ENCODE peak calls at places on chromosomes 16 and 17, in six cellular contexts. W, D, U, B, R and Q are unnamed samples.

GRCh38 chr17:74760404-74761105 is 12.1 kb downstream of the NHERF1 start:
- DNase-seq in D (no peak), R (no peak), U (no peak), W (no peak), B (no peak), Q (no peak)

GRCh38 chr16:79476580-79476979 is 124.0 kb downstream of the MAF start:
- DNase-seq in U (no peak), R (no peak), D (no peak), B (no peak), W (no peak), Q (no peak)

GRCh38 chr17:50028207-50029120 is 27.4 kb upstream of the ITGA3 start:
- DNase-seq in W (no peak), U (peak; percentile 83), B (no peak), R (peak; percentile 70), D (peak; percentile 100), Q (peak; percentile 45)

GRCh38 chr17:41904242-41904841 is 14.4 kb downstream of the ACLY start:
- DNase-seq in U (no peak), D (no peak), W (no peak), R (no peak), B (no peak), Q (no peak)

GRCh38 chr16:2339521-2340484 is 725 bp downstream of the ABCA3 start:
- DNase-seq in B (peak; percentile 34), R (peak; percentile 54), U (peak; percentile 66), D (peak; percentile 47), W (no peak), Q (peak; percentile 65)

GRCh38 chr17:4097165-4097960 is 45.5 kb downstream of the ZZEF1 start:
- DNase-seq in R (no peak), W (no peak), D (no peak), U (no peak), B (no peak), Q (no peak)

GRCh38 chr17:2693561-2694380 is 17.8 kb downstream of the CLUH start:
- DNase-seq in R (no peak), B (no peak), D (no peak), W (no peak), U (no peak), Q (no peak)

GRCh38 chr17:81682565-81683207 is 911 bp downstream of the ARL16 start:
- DNase-seq in U (no peak), R (peak; percentile 51), W (no peak), B (no peak), D (no peak), Q (no peak)

GRCh38 chr16:87350681-87351319 is 32.8 kb downstream of the FBXO31 start:
- DNase-seq in R (peak; percentile 80), U (no peak), B (no peak), W (no peak), D (no peak), Q (no peak)

GRCh38 chr16:84505249-84506156 is 1.0 kb upstream of the MEAK7 start:
- DNase-seq in B (no peak), D (no peak), W (no peak), R (no peak), U (no peak), Q (no peak)
- H3K4me3 ChIP-seq in B (peak overlapping the region; percentile 77), D (peak overlapping the region; percentile 49), W (peak overlapping the region; percentile 98), R (peak overlapping the region; percentile 53), U (peak overlapping the region; percentile 97), Q (no peak overlapping the region)

DNA sequence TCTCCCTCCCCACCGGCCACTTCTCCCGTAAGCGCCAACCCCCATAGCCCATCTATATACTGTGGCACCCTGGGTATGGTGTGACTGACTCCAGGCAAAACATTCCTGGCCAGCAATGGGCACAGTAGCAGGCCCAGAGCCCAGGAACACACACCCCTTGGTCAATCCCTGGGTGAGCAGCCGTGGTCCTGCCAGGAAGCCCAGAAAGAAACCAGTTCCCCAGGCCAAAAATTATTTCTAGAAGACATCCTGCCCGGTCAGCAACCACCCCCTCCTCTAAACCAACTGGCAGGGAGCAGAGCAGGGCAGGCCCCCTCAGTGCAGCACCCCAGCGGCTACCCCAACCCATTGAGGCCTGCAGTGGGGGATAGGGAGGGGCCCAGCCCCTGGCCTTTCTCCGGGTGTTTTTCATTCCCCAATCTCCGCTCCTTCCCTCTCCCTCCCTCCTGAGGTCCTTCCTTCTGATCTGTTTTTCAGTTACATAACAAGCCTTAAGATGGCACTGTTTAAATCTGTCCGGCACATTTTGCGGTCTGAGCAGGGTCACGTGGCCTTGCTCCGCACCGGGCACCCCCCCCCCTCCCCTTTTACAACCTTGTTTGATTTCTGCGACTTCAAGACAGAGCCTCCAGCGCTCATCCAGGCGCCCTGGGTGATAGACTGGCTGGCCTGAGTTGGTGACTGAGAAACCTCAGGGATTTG is 2.0 kb downstream of the NPTX1 start:
- DNase-seq in R (peak; percentile 51), D (peak; percentile 83), W (peak; percentile 58), B (no peak), U (no peak), Q (peak; percentile 46)
- TF ChIP-seq EZH2 in R (no peak), D (no peak), W (no peak), B (no peak), U (no peak), Q (no peak)

GRCh38 chr16:86016201-86016965 is 117.4 kb downstream of the IRF8 start:
- DNase-seq in D (peak; percentile 53), R (peak; percentile 70), W (peak; percentile 61), B (peak; percentile 24), U (peak; percentile 78), Q (peak; percentile 77)
- TF ChIP-seq EZH2phosphoT487 in D (no peak), R (no peak), W (no peak), B (no peak), U (no peak), Q (no peak)

GRCh38 chr16:84800118-84800517 is 19.7 kb upstream of the CRISPLD2 start:
- DNase-seq in D (no peak), R (no peak), B (no peak), W (no peak), U (no peak), Q (no peak)
- H3K4me3 ChIP-seq in D (no peak overlapping the region), R (no peak overlapping the region), B (no peak overlapping the region), W (no peak overlapping the region), U (no peak overlapping the region), Q (no peak overlapping the region)